ENCODE peak calls at places on chromosomes 13 and 19, in four cellular contexts. One of them, this sample, is unnamed.
A peak's percentile ranks its signal among the peaks of the same experiment; 100 is the strongest.

GRCh38 chr19:47203254-47203653 is 27.7 kb downstream of the BBC3 start:
- DNase-seq in iPS-NIHi11: no peak
- DNase-seq in sigmoid colon: no peak
- DNase-seq in GM20000: no peak
- DNase-seq in this sample: no peak

GRCh38 chr13:113887700-113888201 is 23.9 kb upstream of the GAS6 start:
- DNase-seq in GM20000: no peak
- DNase-seq in iPS-NIHi11: no peak
- DNase-seq in sigmoid colon: no peak
- DNase-seq in this sample: no peak

GRCh38 chr13:32657309-32657708 is 71.1 kb downstream of the PDS5B start:
- DNase-seq in iPS-NIHi11: no peak
- DNase-seq in sigmoid colon: no peak
- DNase-seq in GM20000: no peak
- DNase-seq in this sample: no peak

GRCh38 chr19:54325631-54326030 is 12.7 kb upstream of the LILRA5 start:
- DNase-seq in GM20000: no peak
- DNase-seq in iPS-NIHi11: no peak
- DNase-seq in sigmoid colon: no peak
- DNase-seq in this sample: no peak

GRCh38 chr19:43809762-43810696 is 7.8 kb upstream of the LYPD5 start:
- DNase-seq in sigmoid colon: no peak
- DNase-seq in GM20000: peak; percentile 62
- DNase-seq in iPS-NIHi11: peak; percentile 41
- DNase-seq in this sample: no peak

GRCh38 chr13:113420833-113421600 is 32.3 kb downstream of the ADPRHL1 start:
- DNase-seq in iPS-NIHi11: peak; percentile 65
- DNase-seq in GM20000: no peak
- DNase-seq in sigmoid colon: no peak
- DNase-seq in this sample: no peak

GRCh38 chr19:49538643-49539042 is 10.8 kb downstream of the RCN3 start:
- DNase-seq in iPS-NIHi11: no peak
- DNase-seq in GM20000: no peak
- DNase-seq in sigmoid colon: no peak
- DNase-seq in this sample: no peak

GRCh38 chr13:27339299-27339698 is 68.7 kb downstream of the RASL11A start:
- DNase-seq in GM20000: peak; percentile 38
- DNase-seq in iPS-NIHi11: peak; percentile 64
- DNase-seq in sigmoid colon: no peak
- DNase-seq in this sample: peak; percentile 84

GRCh38 chr19:35899547-35900214 is 659 bp downstream of the NFKBID start:
- DNase-seq in GM20000: peak; percentile 94
- DNase-seq in sigmoid colon: peak; percentile 92
- DNase-seq in iPS-NIHi11: peak; percentile 85
- DNase-seq in this sample: peak; percentile 50

GRCh38 chr19:19113040-19113541 is 25.2 kb downstream of the TMEM161A start:
- DNase-seq in sigmoid colon: no peak
- DNase-seq in GM20000: peak; percentile 54
- DNase-seq in iPS-NIHi11: peak; percentile 52
- DNase-seq in this sample: peak; percentile 32

GRCh38 chr19:29690842-29691241 is 24.2 kb downstream of the C19orf12 start:
- DNase-seq in iPS-NIHi11: no peak
- DNase-seq in GM20000: peak; percentile 65
- DNase-seq in sigmoid colon: no peak
- DNase-seq in this sample: peak; percentile 72

GRCh38 chr13:73266640-73267180 is 207.9 kb downstream of the KLF5 start:
- DNase-seq in sigmoid colon: no peak
- DNase-seq in GM20000: no peak
- DNase-seq in iPS-NIHi11: no peak
- DNase-seq in this sample: no peak

GRCh38 chr13:74575729-74576125 is 441.5 kb upstream of the KLF12 start:
- DNase-seq in iPS-NIHi11: peak; percentile 67
- DNase-seq in GM20000: no peak
- DNase-seq in sigmoid colon: peak; percentile 73
- DNase-seq in this sample: peak; percentile 92

This sample was measured in ELF-1.